ENCODE peak calls at places on chromosomes 12 and 14, in ten cellular contexts. R, F, B, T, X, U, D, I, G and A are unnamed samples.

GRCh38 chr12:119668315-119668651 is 350 bp downstream of the PRKAB1 start:
- DNase-seq in X (no peak), I (peak; percentile 37), U (no peak), D (no peak), B (no peak), R (no peak), T (no peak), G (no peak), F (no peak), A (no peak)

GRCh38 chr14:95033851-95034622 is 123.3 kb downstream of the DICER1 start:
- DNase-seq in T (no peak), B (no peak), R (no peak), U (no peak), F (no peak), D (no peak), I (no peak), G (no peak), X (no peak), A (no peak)

GRCh38 chr12:50699940-50700339 is 64.0 kb upstream of the ATF1 start:
- DNase-seq in U (no peak), F (no peak), X (no peak), B (no peak), R (no peak), D (no peak), G (no peak), I (no peak), T (no peak), A (no peak)

GRCh38 chr14:55417955-55418354 is 6.3 kb upstream of the ATG14 start:
- DNase-seq in I (no peak), X (no peak), G (no peak), D (no peak), F (no peak), B (no peak), T (no peak), U (no peak), R (peak; percentile 31), A (no peak)

GRCh38 chr12:61808856-61809255 is 451.3 kb upstream of the USP15 start:
- DNase-seq in T (no peak), G (no peak), B (no peak), D (no peak), R (no peak), F (no peak), U (no peak), I (peak; percentile 25), X (no peak), A (no peak)

GRCh38 chr12:106369624-106370346 is 12.2 kb downstream of the POLR3B start:
- DNase-seq in G (no peak), D (no peak), F (peak; percentile 76), X (no peak), T (no peak), U (peak; percentile 80), B (no peak), I (peak; percentile 70), R (no peak), A (no peak)

GRCh38 chr12:5073838-5074237 is 30.2 kb downstream of the KCNA5 start:
- DNase-seq in F (no peak), R (peak; percentile 40), B (no peak), D (no peak), G (no peak), T (no peak), U (peak; percentile 30), I (no peak), X (peak; percentile 3), A (no peak)

GRCh38 chr14:75859746-75860145 is 122.0 kb downstream of the TGFB3 start:
- DNase-seq in U (no peak), D (no peak), G (no peak), X (no peak), F (no peak), B (no peak), R (no peak), T (no peak), I (no peak), A (no peak)

GRCh38 chr14:90105756-90106155 is 44.0 kb downstream of the KCNK13 start:
- DNase-seq in G (no peak), U (peak; percentile 23), D (no peak), R (no peak), X (no peak), F (no peak), I (no peak), T (peak; percentile 18), B (no peak), A (peak; percentile 2)

GRCh38 chr12:103350116-103350515 is 145.7 kb downstream of the C12orf42 start:
- DNase-seq in G (no peak), U (no peak), T (no peak), F (no peak), I (no peak), B (no peak), X (peak; percentile 10), D (no peak), R (no peak), A (no peak)

GRCh38 chr14:105023791-105024480 is 3.1 kb upstream of the CDCA4 start:
- DNase-seq in X (peak; percentile 18), U (no peak), T (no peak), F (no peak), B (no peak), G (no peak), D (no peak), I (peak; percentile 57), R (no peak), A (no peak)

GRCh38 chr12:53602176-53602942 is 23.8 kb downstream of the ATF7 start:
- DNase-seq in F (no peak), T (no peak), R (no peak), D (no peak), G (no peak), B (no peak), I (no peak), X (no peak), U (no peak), A (no peak)

GRCh38 chr12:45549503-45549902 is 180.0 kb upstream of the ARID2 start:
- DNase-seq in B (no peak), I (no peak), U (no peak), D (no peak), T (no peak), R (peak; percentile 14), F (no peak), X (no peak), G (no peak), A (no peak)

GRCh38 chr12:59579616-59580015 is 16.2 kb upstream of the SLC16A7 start:
- DNase-seq in R (no peak), F (no peak), I (no peak), U (no peak), G (no peak), D (no peak), X (no peak), B (no peak), T (no peak), A (no peak)

GRCh38 chr12:59578239-59578638 is 17.6 kb upstream of the SLC16A7 start:
- DNase-seq in B (no peak), G (no peak), U (no peak), T (no peak), X (no peak), R (no peak), I (no peak), F (no peak), D (no peak), A (no peak)

GRCh38 chr12:59583003-59583712 is 12.7 kb upstream of the SLC16A7 start:
- DNase-seq in T (no peak), R (peak; percentile 6), G (no peak), D (no peak), B (no peak), I (no peak), F (no peak), U (no peak), X (no peak), A (no peak)

GRCh38 chr12:59580050-59580449 is 15.8 kb upstream of the SLC16A7 start:
- DNase-seq in X (no peak), B (no peak), G (no peak), F (no peak), U (no peak), T (no peak), I (no peak), R (no peak), D (no peak), A (no peak)
- H3K27ac ChIP-seq in X (no peak overlapping the region), B (no peak overlapping the region), G (no peak overlapping the region), F (no peak overlapping the region), U (no peak overlapping the region), T (no peak overlapping the region), I (no peak overlapping the region), R (no peak overlapping the region), D (no peak overlapping the region), A (no peak overlapping the region)

DNA sequence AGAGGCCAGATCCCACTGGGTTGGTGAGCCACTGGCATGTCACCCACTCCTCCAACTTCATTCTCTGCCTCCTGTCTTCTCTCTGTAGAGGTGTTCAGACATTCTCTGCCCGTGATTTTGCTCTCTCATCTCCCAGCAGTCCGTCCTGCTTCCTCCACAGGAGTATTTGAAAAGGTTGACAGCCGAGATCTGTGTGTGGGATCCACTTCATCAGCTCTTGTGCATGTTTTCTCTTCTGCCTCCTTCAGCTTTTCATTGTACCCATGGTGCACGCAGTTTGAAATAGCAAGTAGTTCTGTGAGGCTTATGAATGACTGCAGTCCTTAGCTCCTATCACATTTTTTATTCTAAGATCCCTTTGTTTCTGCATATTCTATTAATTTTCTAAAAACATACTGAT is 34.8 kb downstream of the ZC3H14 start:
- DNase-seq in R (no peak), X (no peak), T (no peak), F (no peak), I (no peak), B (peak; percentile 18), D (no peak), G (no peak), U (no peak), A (no peak)
- H3K27ac ChIP-seq in R (no peak overlapping the region), X (no peak overlapping the region), T (no peak overlapping the region), F (no peak overlapping the region), I (no peak overlapping the region), B (no peak overlapping the region), D (no peak overlapping the region), G (no peak overlapping the region), U (peak overlapping the region; percentile 23), A (no peak overlapping the region)

GRCh38 chr12:124413401-124413800 is 118.5 kb downstream of the RFLNA start:
- DNase-seq in B (peak; percentile 67), G (no peak), T (no peak), F (no peak), I (no peak), R (no peak), X (no peak), D (no peak), U (no peak), A (no peak)
- H3K27ac ChIP-seq in B (peak overlapping the region; percentile 6), G (peak overlapping the region; percentile 35), T (no peak overlapping the region), F (no peak overlapping the region), I (peak overlapping the region; percentile 95), R (no peak overlapping the region), X (no peak overlapping the region), D (peak overlapping the region; percentile 27), U (no peak overlapping the region), A (peak overlapping the region; percentile 71)

DNA sequence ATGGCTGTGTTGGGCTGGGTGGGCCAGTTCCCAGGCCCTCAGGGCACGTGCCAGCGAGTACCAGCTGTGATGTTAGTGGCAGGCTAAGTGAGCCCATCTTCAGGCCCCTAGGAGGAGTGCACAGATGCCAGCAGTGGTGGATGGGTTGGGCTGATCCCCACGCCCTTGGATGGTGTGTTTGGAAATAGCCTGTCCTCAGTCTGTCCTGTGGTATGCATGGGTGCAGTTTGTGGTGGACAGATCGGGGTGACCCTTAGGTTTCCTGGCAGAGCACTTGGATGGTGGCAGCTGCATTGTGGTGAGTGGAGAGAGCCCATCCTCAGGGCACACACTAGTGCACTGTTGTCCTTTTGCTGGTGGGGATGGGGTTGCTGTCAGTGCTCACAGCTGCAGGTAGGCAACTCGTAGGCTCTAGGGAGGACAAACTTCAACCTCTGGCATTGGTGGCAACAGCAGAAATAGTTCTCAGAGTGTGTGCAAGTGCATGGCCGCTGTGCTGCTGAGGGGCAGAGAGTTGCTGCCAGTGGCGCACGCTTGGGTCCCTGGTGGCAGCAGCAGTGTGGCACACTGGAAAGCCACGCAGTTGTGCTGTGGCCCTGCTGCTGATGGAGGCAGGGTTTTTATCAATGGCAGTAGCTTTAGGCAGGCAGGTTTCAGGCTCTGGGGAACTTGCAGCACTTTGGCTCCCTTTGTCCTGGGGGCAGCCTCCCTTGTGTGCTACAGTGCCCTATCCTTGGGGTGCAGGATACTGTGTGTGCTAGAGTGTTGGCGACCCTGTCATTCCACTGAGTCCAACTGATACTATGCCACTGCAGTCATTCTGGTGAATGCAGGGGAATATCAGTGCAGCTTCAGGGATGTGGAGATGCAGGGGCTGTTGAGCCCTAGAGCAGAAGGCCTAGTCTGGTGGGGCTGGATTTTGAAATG is 65.5 kb downstream of the FBXO33 start:
- DNase-seq in G (no peak), B (no peak), I (no peak), F (no peak), T (no peak), X (no peak), R (peak; percentile 28), U (no peak), D (no peak), A (no peak)
- H3K27ac ChIP-seq in G (no peak overlapping the region), B (peak overlapping the region; percentile 46), I (no peak overlapping the region), F (no peak overlapping the region), T (no peak overlapping the region), X (no peak overlapping the region), R (peak overlapping the region; percentile 78), U (peak overlapping the region; percentile 41), D (peak overlapping the region; percentile 20), A (no peak overlapping the region)